ENCODE peak calls at places on chromosome 16, in seven cellular contexts. C is stimulated activated CD4-positive, alpha-beta T cell treated with anti-CD3 and anti-CD28 coated beads, Interleukin-1b, Interleukin-23, amount 100 ng/mL, for 1 hour; G is right lobe of liver; W is dorsolateral prefrontal cortex; D is ecto neural progenitor cell; F is activated T-helper 9 cell treated with anti-CD3 and anti-CD28 coated beads, Interleukin-2, amount 50 U/mL, for 16 hours; B is CD8-positive, alpha-beta T cell. L is an unnamed sample.

GRCh38 chr16:88314991-88315542 is 67.7 kb upstream of the ZNF469 start:
- DNase-seq in B (no peak), D (no peak), C (no peak), G (peak), F (no peak), W (no peak), L (no peak)

GRCh38 chr16:80063028-80063767 is 462.7 kb upstream of the MAF start:
- DNase-seq in F (no peak), G (no peak), D (no peak), W (no peak), B (no peak), C (no peak), L (no peak)

GRCh38 chr16:6967796-6968195 is 364.8 kb upstream of the RBFOX1 start:
- DNase-seq in W (no peak), B (no peak), F (no peak), D (no peak), G (no peak), C (no peak), L (no peak)

GRCh38 chr16:89449726-89450335 is 40.5 kb downstream of the ANKRD11 start:
- DNase-seq in G (no peak), F (no peak), C (no peak), D (no peak), W (no peak), B (no peak), L (no peak)

GRCh38 chr16:88007321-88007731 is 56.1 kb downstream of the BANP start:
- DNase-seq in G (no peak), W (peak), C (no peak), F (no peak), B (no peak), D (no peak), L (no peak)

GRCh38 chr16:72400257-72401078 is 228.5 kb upstream of the PMFBP1 start:
- DNase-seq in D (peak), C (no peak), F (no peak), B (peak), G (no peak), W (no peak), L (peak)

GRCh38 chr16:79018952-79019506 is 581.5 kb downstream of the MAF start:
- DNase-seq in F (no peak), G (no peak), D (no peak), W (no peak), B (no peak), C (no peak), L (no peak)

GRCh38 chr16:70391881-70392481 is 45.3 kb downstream of the DDX19A start:
- DNase-seq in F (no peak), B (no peak), G (no peak), D (no peak), W (peak), C (no peak), L (no peak)

GRCh38 chr16:580946-581498 is 8.8 kb upstream of the RAB40C start:
- DNase-seq in C (no peak), G (no peak), B (no peak), F (no peak), D (no peak), W (no peak), L (no peak)

GRCh38 chr16:14320406-14320805 is 249.3 kb downstream of the MRTFB start:
- DNase-seq in B (no peak), W (no peak), F (no peak), D (no peak), G (peak), C (no peak), L (no peak)

GRCh38 chr16:82755570-82756282 is 129.0 kb downstream of the CDH13 start:
- DNase-seq in B (no peak), G (no peak), C (no peak), W (no peak), D (no peak), F (no peak), L (no peak)

GRCh38 chr16:75798714-75799113 is 72.4 kb upstream of the CPHXL start:
- DNase-seq in W (no peak), F (no peak), B (no peak), C (no peak), G (no peak), D (no peak), L (no peak)

GRCh38 chr16:69494993-69495392 is 70.6 kb downstream of the CYB5B start:
- DNase-seq in D (no peak), C (no peak), G (no peak), W (no peak), B (peak), F (peak), L (no peak)

GRCh38 chr16:14300631-14301149 is 229.6 kb downstream of the MRTFB start:
- DNase-seq in D (peak), W (no peak), F (no peak), B (no peak), G (peak), C (no peak), L (no peak)

GRCh38 chr16:85080923-85081498 is 31.3 kb downstream of the CIBAR2 start:
- DNase-seq in W (no peak), C (no peak), F (no peak), D (no peak), B (no peak), G (no peak), L (no peak)

L was measured in mesothelial cell of epicardium.